ENCODE peak calls at places on chromosome 1, in nine cellular contexts. X, E, T, K, J, M, Q, O and D are unnamed samples.

GRCh38 chr1:9425859-9426258 is 113.4 kb upstream of the SLC25A33 start:
- DNase-seq in X (no peak), E (no peak), T (no peak), K (no peak), J (no peak), M (no peak), Q (no peak), O (no peak), D (no peak)

GRCh38 chr1:151620286-151620685 is 8.4 kb downstream of the SNX27 start:
- DNase-seq in X (no peak), E (peak), T (peak), K (no peak), J (no peak), M (no peak), Q (no peak), O (no peak), D (no peak)

GRCh38 chr1:202806845-202807366 is 1.3 kb downstream of the KDM5B start:
- DNase-seq in X (no peak), E (peak), T (no peak), K (peak), J (no peak), M (peak), Q (peak), O (peak), D (peak)

GRCh38 chr1:34167091-34167788 is 2.2 kb upstream of the CSMD2 start:
- DNase-seq in X (no peak), E (no peak), T (no peak), K (no peak), J (no peak), M (no peak), Q (no peak), O (no peak), D (no peak)

GRCh38 chr1:32724678-32725594 is 22.4 kb upstream of the SYNC start:
- DNase-seq in X (peak), E (peak), T (peak), K (peak), J (no peak), M (peak), Q (no peak), O (peak), D (no peak)

GRCh38 chr1:154953611-154954038 is 2.3 kb downstream of the PBXIP1 start:
- DNase-seq in X (no peak), E (no peak), T (no peak), K (no peak), J (no peak), M (no peak), Q (no peak), O (no peak), D (no peak)

GRCh38 chr1:36585760-36586072 is 103.0 kb upstream of the CSF3R start:
- DNase-seq in X (no peak), E (no peak), T (no peak), K (peak), J (no peak), M (no peak), Q (no peak), O (no peak), D (no peak)

GRCh38 chr1:46285730-46286477 is 17.5 kb downstream of the LRRC41 start:
- DNase-seq in X (no peak), E (no peak), T (no peak), K (no peak), J (no peak), M (no peak), Q (peak), O (no peak), D (no peak)

GRCh38 chr1:228336308-228337030 is 70.2 kb downstream of the TRIM11 start:
- DNase-seq in X (no peak), E (peak), T (peak), K (no peak), J (peak), M (peak), Q (no peak), O (no peak), D (peak)

DNA sequence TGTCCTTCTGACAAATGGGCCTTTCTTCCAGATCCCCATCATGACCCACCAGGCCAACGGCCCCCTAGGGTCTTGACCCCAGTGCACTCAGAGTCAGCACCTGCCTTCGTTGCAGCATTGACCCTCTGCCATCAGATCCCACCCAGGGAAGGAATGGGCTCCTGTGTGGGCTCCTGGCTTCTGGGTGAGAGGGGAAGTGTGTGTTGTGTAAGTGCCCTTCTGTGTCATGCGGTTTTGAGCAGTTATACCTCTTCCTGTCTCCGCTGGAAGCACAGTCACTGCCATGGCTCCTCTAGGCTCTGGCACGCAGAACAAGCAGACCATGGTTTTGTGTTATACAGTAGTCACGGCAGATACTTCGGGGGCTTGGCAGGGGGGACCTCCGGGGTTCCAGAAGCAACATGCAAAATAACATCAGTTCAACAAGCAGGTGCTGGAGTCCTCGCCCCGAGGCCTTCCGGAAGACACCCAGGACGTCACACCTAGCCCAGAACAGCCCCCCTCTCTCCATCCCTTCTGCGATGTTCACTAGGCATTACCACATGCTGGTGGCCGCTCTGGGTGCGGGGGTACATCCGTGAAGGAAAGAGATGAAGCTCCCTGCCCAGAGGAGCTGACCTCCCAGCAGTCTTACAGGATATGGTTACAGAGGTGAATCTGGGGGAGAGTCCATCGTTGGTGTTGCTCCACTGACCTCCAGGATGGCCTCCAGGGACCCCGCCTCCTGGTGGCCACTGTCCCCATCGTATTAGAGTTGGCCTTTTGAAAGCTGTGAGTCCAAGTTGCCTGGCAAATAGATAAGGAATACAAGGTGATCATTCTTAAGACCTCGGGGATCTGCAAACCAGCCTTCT is 17.4 kb upstream of the KCNAB2 start:
- DNase-seq in X (no peak), E (no peak), T (peak), K (no peak), J (no peak), M (peak), Q (peak), O (no peak), D (peak)
- TF ChIP-seq CTCF in X (no peak), E (no peak), T (no peak), K (no peak), J (no peak), M (no peak), Q (no peak), O (no peak), D (no peak)

DNA sequence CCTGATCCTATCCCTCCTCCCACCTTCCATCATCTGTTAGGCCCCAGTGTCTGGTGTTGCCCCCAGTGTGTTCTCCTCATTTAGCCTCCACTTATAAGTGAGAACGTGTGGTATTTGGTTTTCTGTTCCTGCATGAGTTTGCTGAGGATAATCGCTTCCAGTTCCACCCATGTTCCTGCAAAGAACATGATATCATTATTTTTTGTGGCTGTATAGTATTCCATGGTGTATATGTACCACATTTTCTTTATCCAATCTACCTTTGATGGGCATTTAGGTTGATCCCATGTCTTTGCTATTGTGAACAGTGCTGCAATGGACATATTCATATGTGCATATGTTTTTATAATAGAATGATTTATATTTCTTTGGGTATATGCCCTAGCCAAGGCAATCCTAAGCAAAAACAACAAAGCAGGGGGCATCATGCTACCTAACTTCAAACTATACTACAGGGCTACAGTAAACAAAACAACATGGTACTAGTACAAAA is 142.9 kb downstream of the TNFSF18 start:
- DNase-seq in X (no peak), E (no peak), T (no peak), K (no peak), J (no peak), M (no peak), Q (no peak), O (no peak), D (no peak)
- TF ChIP-seq CTCF in X (no peak), E (no peak), T (no peak), K (no peak), J (no peak), M (no peak), Q (no peak), O (no peak), D (no peak)

DNA sequence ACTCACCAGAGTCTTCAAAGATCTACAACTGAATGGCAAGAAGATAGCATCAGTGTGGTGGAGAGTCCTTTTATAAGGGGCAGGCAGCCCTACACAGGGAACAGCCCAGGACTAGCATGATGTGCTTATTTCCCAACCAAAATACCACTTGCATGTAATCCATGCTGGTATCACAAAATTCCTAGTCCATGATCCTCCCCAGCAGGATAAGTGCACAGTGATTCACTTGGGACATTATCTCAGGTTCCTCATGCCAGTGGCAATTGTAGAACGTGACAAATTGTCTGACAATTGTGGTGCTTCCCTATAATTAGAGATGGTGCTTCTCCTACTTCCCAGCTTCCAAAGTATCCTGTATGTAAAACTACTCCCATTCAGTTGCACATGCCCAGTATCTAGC is at the start of gene SPRR2G:
- DNase-seq in X (no peak), E (no peak), T (no peak), K (no peak), J (no peak), M (no peak), Q (no peak), O (no peak), D (no peak)
- TF ChIP-seq CTCF in X (no peak), E (no peak), T (no peak), K (no peak), J (no peak), M (no peak), Q (no peak), O (no peak), D (no peak)

DNA sequence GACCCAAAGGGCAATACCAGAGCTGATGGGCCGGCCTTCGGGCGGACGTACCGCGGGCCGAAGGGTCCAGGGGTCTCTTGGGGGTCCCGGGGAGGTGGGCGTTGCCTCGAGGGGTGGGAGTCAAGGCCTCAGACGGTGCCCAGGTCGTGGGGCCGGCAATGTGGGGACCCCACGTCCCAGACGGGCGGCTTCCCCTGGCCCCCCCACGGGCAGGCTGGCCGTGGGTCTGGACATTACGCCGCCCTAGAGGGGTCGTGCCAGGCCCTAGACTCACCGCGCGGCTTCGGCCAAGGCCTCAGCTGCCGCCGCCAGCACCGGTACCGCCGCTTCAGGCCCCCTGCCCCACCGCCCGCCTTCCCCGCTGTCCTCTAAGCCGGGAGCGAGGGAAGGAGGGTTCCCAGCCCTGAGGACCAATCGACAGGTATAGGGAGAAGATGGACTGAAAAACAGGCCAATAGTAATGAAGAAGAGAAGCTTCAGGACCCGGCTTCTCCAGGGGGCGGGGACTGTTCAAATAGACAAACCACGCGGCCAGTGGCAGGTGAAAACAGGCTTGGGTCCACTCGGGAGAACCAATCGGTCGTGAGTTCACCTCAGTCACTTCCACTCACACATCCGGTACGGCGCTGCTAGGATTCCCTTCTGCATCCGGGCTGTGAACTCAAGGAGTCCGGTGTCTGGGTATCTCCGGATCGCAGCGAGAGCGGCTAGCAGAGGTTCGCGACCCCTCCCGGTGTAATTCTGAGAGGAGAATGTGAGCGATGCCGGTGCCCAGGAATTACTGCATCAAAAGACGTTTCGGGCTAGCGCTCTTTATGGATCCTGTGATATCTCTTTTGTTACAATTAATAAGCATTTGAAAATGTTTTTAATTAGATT is at the start of gene MTOR:
- DNase-seq in X (peak), E (peak), T (peak), K (peak), J (peak), M (peak), Q (peak), O (peak), D (peak)
- TF ChIP-seq CTCF in X (peak), E (no peak), T (peak), K (peak), J (peak), M (peak), Q (no peak), O (no peak), D (no peak)

GRCh38 chr1:11065796-11066195 is 6.0 kb upstream of the SRM start:
- DNase-seq in X (no peak), E (no peak), T (no peak), K (no peak), J (no peak), M (no peak), Q (no peak), O (no peak), D (no peak)

GRCh38 chr1:11069233-11069950 is 9.6 kb upstream of the SRM start:
- DNase-seq in X (no peak), E (no peak), T (no peak), K (no peak), J (no peak), M (no peak), Q (no peak), O (no peak), D (no peak)

GRCh38 chr1:11068556-11069232 is 8.9 kb upstream of the SRM start:
- DNase-seq in X (no peak), E (no peak), T (no peak), K (no peak), J (no peak), M (no peak), Q (no peak), O (no peak), D (no peak)

GRCh38 chr1:11064942-11065341 is 5.1 kb upstream of the SRM start:
- DNase-seq in X (no peak), E (no peak), T (no peak), K (no peak), J (no peak), M (no peak), Q (no peak), O (no peak), D (no peak)

GRCh38 chr1:11067716-11068495 is 8.1 kb upstream of the SRM start:
- DNase-seq in X (no peak), E (no peak), T (no peak), K (no peak), J (no peak), M (no peak), Q (no peak), O (no peak), D (peak)
- TF ChIP-seq CTCF in X (no peak), E (no peak), T (no peak), K (no peak), J (no peak), M (no peak), Q (no peak), O (no peak), D (no peak)

GRCh38 chr1:16210581-16210980 is 1.9 kb downstream of the ARHGEF19 start:
- DNase-seq in X (no peak), E (no peak), T (no peak), K (no peak), J (no peak), M (no peak), Q (no peak), O (no peak), D (no peak)
- TF ChIP-seq CTCF in X (no peak), E (no peak), T (no peak), K (no peak), J (no peak), M (no peak), Q (no peak), O (no peak), D (no peak)

GRCh38 chr1:47713960-47714359 is 276.1 kb downstream of the FOXD2 start:
- DNase-seq in X (no peak), E (no peak), T (no peak), K (no peak), J (peak), M (no peak), Q (no peak), O (no peak), D (no peak)

GRCh38 chr1:47711848-47712492 is 274.1 kb downstream of the FOXD2 start:
- DNase-seq in X (no peak), E (no peak), T (no peak), K (no peak), J (no peak), M (no peak), Q (no peak), O (no peak), D (no peak)

GRCh38 chr1:47713333-47713953 is 275.6 kb downstream of the FOXD2 start:
- DNase-seq in X (no peak), E (no peak), T (no peak), K (no peak), J (peak), M (no peak), Q (no peak), O (no peak), D (no peak)

GRCh38 chr1:47711211-47711847 is 273.5 kb downstream of the FOXD2 start:
- DNase-seq in X (no peak), E (no peak), T (no peak), K (no peak), J (no peak), M (no peak), Q (no peak), O (no peak), D (no peak)

GRCh38 chr1:47712596-47713299 is 274.9 kb downstream of the FOXD2 start:
- DNase-seq in X (no peak), E (no peak), T (no peak), K (no peak), J (no peak), M (no peak), Q (no peak), O (no peak), D (no peak)
- TF ChIP-seq CTCF in X (no peak), E (no peak), T (no peak), K (no peak), J (no peak), M (no peak), Q (no peak), O (no peak), D (no peak)

DNA sequence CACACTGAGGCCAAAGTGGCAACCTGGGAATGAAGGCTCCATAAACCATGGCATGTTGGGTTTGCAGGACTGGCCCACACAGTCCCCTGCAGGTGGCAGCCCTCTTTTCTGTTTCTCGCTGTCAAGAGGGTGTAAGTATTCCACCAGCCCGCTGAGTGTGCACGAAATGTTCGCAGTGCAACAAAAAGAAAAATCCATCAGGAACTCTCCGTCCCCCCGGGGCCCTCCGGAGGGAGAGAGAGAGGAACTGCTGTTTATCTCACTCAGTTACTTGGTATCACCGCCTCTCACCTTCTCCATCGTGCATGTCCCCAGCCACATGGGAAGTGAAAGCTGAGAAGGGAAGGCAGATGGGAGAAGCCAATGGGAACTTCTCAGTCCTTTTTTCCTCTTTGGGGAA is 38.3 kb downstream of the NCF2 start:
- DNase-seq in X (no peak), E (no peak), T (no peak), K (no peak), J (no peak), M (no peak), Q (no peak), O (no peak), D (no peak)
- TF ChIP-seq CTCF in X (no peak), E (no peak), T (no peak), K (no peak), J (no peak), M (no peak), Q (no peak), O (no peak), D (no peak)